ENCODE peak calls at places on chromosomes 5 and 9, in five cellular contexts. One of them, this sample, is unnamed.

GRCh38 chr5:157913575-157913974 is 54.6 kb upstream of the CLINT1 start:
- DNase-seq in naive thymus-derived CD4-positive, alpha-beta T cell: no peak
- DNase-seq in effector memory CD4-positive, alpha-beta T cell: no peak
- DNase-seq in ovary: no peak
- DNase-seq in left lung: no peak
- DNase-seq in this sample: no peak

GRCh38 chr5:80915716-80916115 is 44.4 kb upstream of the RASGRF2 start:
- DNase-seq in naive thymus-derived CD4-positive, alpha-beta T cell: no peak
- DNase-seq in effector memory CD4-positive, alpha-beta T cell: no peak
- DNase-seq in ovary: no peak
- DNase-seq in left lung: no peak
- DNase-seq in this sample: no peak

GRCh38 chr5:94903719-94904118 is 285.2 kb downstream of the SLF1 start:
- DNase-seq in naive thymus-derived CD4-positive, alpha-beta T cell: no peak
- DNase-seq in effector memory CD4-positive, alpha-beta T cell: no peak
- DNase-seq in ovary: no peak
- DNase-seq in left lung: no peak
- DNase-seq in this sample: no peak

GRCh38 chr9:124779368-124780059 is 2.6 kb downstream of the OLFML2A start:
- DNase-seq in naive thymus-derived CD4-positive, alpha-beta T cell: no peak
- DNase-seq in effector memory CD4-positive, alpha-beta T cell: no peak
- DNase-seq in ovary: peak; percentile 78
- DNase-seq in left lung: no peak
- DNase-seq in this sample: no peak

GRCh38 chr9:31471041-31471440 is 913.4 kb upstream of the ACO1 start:
- DNase-seq in naive thymus-derived CD4-positive, alpha-beta T cell: no peak
- DNase-seq in effector memory CD4-positive, alpha-beta T cell: no peak
- DNase-seq in ovary: no peak
- DNase-seq in left lung: no peak
- DNase-seq in this sample: no peak

GRCh38 chr5:7391215-7391614 is 4.7 kb upstream of the ADCY2 start:
- DNase-seq in naive thymus-derived CD4-positive, alpha-beta T cell: no peak
- DNase-seq in effector memory CD4-positive, alpha-beta T cell: no peak
- DNase-seq in ovary: no peak
- DNase-seq in left lung: no peak
- DNase-seq in this sample: no peak

GRCh38 chr5:167934561-167934971 is 356.9 kb upstream of the WWC1 start:
- DNase-seq in naive thymus-derived CD4-positive, alpha-beta T cell: no peak
- DNase-seq in effector memory CD4-positive, alpha-beta T cell: no peak
- DNase-seq in ovary: no peak
- DNase-seq in left lung: no peak
- DNase-seq in this sample: no peak

GRCh38 chr9:19313573-19313972 is 66.5 kb downstream of the RPS6 start:
- DNase-seq in naive thymus-derived CD4-positive, alpha-beta T cell: no peak
- DNase-seq in effector memory CD4-positive, alpha-beta T cell: no peak
- DNase-seq in ovary: no peak
- DNase-seq in left lung: no peak
- DNase-seq in this sample: no peak

GRCh38 chr9:135660407-135660806 is 2.7 kb upstream of the LCN9 start:
- DNase-seq in naive thymus-derived CD4-positive, alpha-beta T cell: no peak
- DNase-seq in effector memory CD4-positive, alpha-beta T cell: no peak
- DNase-seq in ovary: no peak
- DNase-seq in left lung: no peak
- DNase-seq in this sample: no peak

GRCh38 chr9:97694768-97695167 is 2.4 kb downstream of the XPA start:
- DNase-seq in naive thymus-derived CD4-positive, alpha-beta T cell: no peak
- DNase-seq in effector memory CD4-positive, alpha-beta T cell: no peak
- DNase-seq in ovary: no peak
- DNase-seq in left lung: no peak
- DNase-seq in this sample: no peak

GRCh38 chr9:123998970-123999621 is 12.5 kb upstream of the LHX2 start:
- DNase-seq in naive thymus-derived CD4-positive, alpha-beta T cell: no peak
- DNase-seq in effector memory CD4-positive, alpha-beta T cell: no peak
- DNase-seq in ovary: no peak
- DNase-seq in left lung: no peak
- DNase-seq in this sample: no peak

GRCh38 chr9:87867391-87867790 is 15.3 kb upstream of the SPATA31E1 start:
- DNase-seq in naive thymus-derived CD4-positive, alpha-beta T cell: no peak
- DNase-seq in effector memory CD4-positive, alpha-beta T cell: no peak
- DNase-seq in ovary: no peak
- DNase-seq in left lung: no peak
- DNase-seq in this sample: no peak

GRCh38 chr5:72821776-72822175 is 5.3 kb downstream of the TNPO1 start:
- DNase-seq in naive thymus-derived CD4-positive, alpha-beta T cell: no peak
- DNase-seq in effector memory CD4-positive, alpha-beta T cell: no peak
- DNase-seq in ovary: no peak
- DNase-seq in left lung: no peak
- DNase-seq in this sample: no peak

GRCh38 chr5:147081256-147081872 is 153.5 kb upstream of the STK32A start:
- DNase-seq in naive thymus-derived CD4-positive, alpha-beta T cell: no peak
- DNase-seq in effector memory CD4-positive, alpha-beta T cell: no peak
- DNase-seq in ovary: no peak
- DNase-seq in left lung: no peak
- DNase-seq in this sample: no peak

GRCh38 chr5:57184322-57184721 is 10.5 kb downstream of the GPBP1 start:
- DNase-seq in naive thymus-derived CD4-positive, alpha-beta T cell: no peak
- DNase-seq in effector memory CD4-positive, alpha-beta T cell: no peak
- DNase-seq in ovary: no peak
- DNase-seq in left lung: no peak
- DNase-seq in this sample: no peak

GRCh38 chr5:169415351-169415750 is 114.4 kb upstream of the SLIT3 start:
- DNase-seq in naive thymus-derived CD4-positive, alpha-beta T cell: no peak
- DNase-seq in effector memory CD4-positive, alpha-beta T cell: no peak
- DNase-seq in ovary: no peak
- DNase-seq in left lung: no peak
- DNase-seq in this sample: no peak

GRCh38 chr5:73201547-73202513 is 28.8 kb downstream of the TMEM174 start:
- DNase-seq in naive thymus-derived CD4-positive, alpha-beta T cell: peak; percentile 57
- DNase-seq in effector memory CD4-positive, alpha-beta T cell: peak; percentile 45
- DNase-seq in ovary: peak; percentile 69
- DNase-seq in left lung: peak; percentile 93
- DNase-seq in this sample: peak; percentile 62

GRCh38 chr5:38540348-38540747 is 16.1 kb downstream of the LIFR start:
- DNase-seq in naive thymus-derived CD4-positive, alpha-beta T cell: no peak
- DNase-seq in effector memory CD4-positive, alpha-beta T cell: no peak
- DNase-seq in ovary: peak; percentile 35
- DNase-seq in left lung: peak; percentile 72
- DNase-seq in this sample: no peak

GRCh38 chr5:174995827-174996226 is 271.4 kb downstream of the MSX2 start:
- DNase-seq in naive thymus-derived CD4-positive, alpha-beta T cell: no peak
- DNase-seq in effector memory CD4-positive, alpha-beta T cell: no peak
- DNase-seq in ovary: no peak
- DNase-seq in left lung: no peak
- DNase-seq in this sample: no peak

GRCh38 chr9:112032733-112033132 is 136.1 kb downstream of the UGCG start:
- DNase-seq in naive thymus-derived CD4-positive, alpha-beta T cell: no peak
- DNase-seq in effector memory CD4-positive, alpha-beta T cell: no peak
- DNase-seq in ovary: no peak
- DNase-seq in left lung: no peak
- DNase-seq in this sample: no peak

GRCh38 chr5:105885266-105885665 is 1785.5 kb downstream of the EFNA5 start:
- DNase-seq in naive thymus-derived CD4-positive, alpha-beta T cell: no peak
- DNase-seq in effector memory CD4-positive, alpha-beta T cell: no peak
- DNase-seq in ovary: no peak
- DNase-seq in left lung: no peak
- DNase-seq in this sample: no peak

GRCh38 chr9:115633099-115633498 is 515.1 kb upstream of the TNC start:
- DNase-seq in naive thymus-derived CD4-positive, alpha-beta T cell: no peak
- DNase-seq in effector memory CD4-positive, alpha-beta T cell: no peak
- DNase-seq in ovary: no peak
- DNase-seq in left lung: no peak
- DNase-seq in this sample: no peak

GRCh38 chr9:128151343-128152132 is 2.3 kb downstream of the LCN2 start:
- DNase-seq in naive thymus-derived CD4-positive, alpha-beta T cell: no peak
- DNase-seq in effector memory CD4-positive, alpha-beta T cell: no peak
- DNase-seq in ovary: no peak
- DNase-seq in left lung: peak; percentile 44
- DNase-seq in this sample: no peak

GRCh38 chr5:885127-885442 is 7.5 kb downstream of the BRD9 start:
- DNase-seq in naive thymus-derived CD4-positive, alpha-beta T cell: no peak
- DNase-seq in effector memory CD4-positive, alpha-beta T cell: no peak
- DNase-seq in ovary: no peak
- DNase-seq in left lung: no peak
- DNase-seq in this sample: no peak

GRCh38 chr5:39118638-39119037 is 44.4 kb upstream of the RICTOR start:
- DNase-seq in naive thymus-derived CD4-positive, alpha-beta T cell: no peak
- DNase-seq in effector memory CD4-positive, alpha-beta T cell: no peak
- DNase-seq in ovary: no peak
- DNase-seq in left lung: no peak
- DNase-seq in this sample: no peak

GRCh38 chr5:91301459-91301858 is 81.7 kb downstream of the ARRDC3 start:
- DNase-seq in naive thymus-derived CD4-positive, alpha-beta T cell: no peak
- DNase-seq in effector memory CD4-positive, alpha-beta T cell: no peak
- DNase-seq in ovary: no peak
- DNase-seq in left lung: no peak
- DNase-seq in this sample: no peak

GRCh38 chr5:170315154-170315553 is 17.6 kb upstream of the LCP2 start:
- DNase-seq in naive thymus-derived CD4-positive, alpha-beta T cell: no peak
- DNase-seq in effector memory CD4-positive, alpha-beta T cell: no peak
- DNase-seq in ovary: peak; percentile 86
- DNase-seq in left lung: no peak
- DNase-seq in this sample: no peak

GRCh38 chr5:124659798-124660197 is 86.6 kb downstream of the ZNF608 start:
- DNase-seq in naive thymus-derived CD4-positive, alpha-beta T cell: no peak
- DNase-seq in effector memory CD4-positive, alpha-beta T cell: no peak
- DNase-seq in ovary: no peak
- DNase-seq in left lung: no peak
- DNase-seq in this sample: no peak

GRCh38 chr5:77301447-77301878 is 91.0 kb downstream of the PDE8B start:
- DNase-seq in naive thymus-derived CD4-positive, alpha-beta T cell: no peak
- DNase-seq in effector memory CD4-positive, alpha-beta T cell: no peak
- DNase-seq in ovary: no peak
- DNase-seq in left lung: no peak
- DNase-seq in this sample: no peak

GRCh38 chr9:97820373-97820772 is 32.7 kb upstream of the FOXE1 start:
- DNase-seq in naive thymus-derived CD4-positive, alpha-beta T cell: no peak
- DNase-seq in effector memory CD4-positive, alpha-beta T cell: no peak
- DNase-seq in ovary: no peak
- DNase-seq in left lung: no peak
- DNase-seq in this sample: no peak

GRCh38 chr5:139560752-139561654 is at the start of gene UBE2D2:
- DNase-seq in naive thymus-derived CD4-positive, alpha-beta T cell: peak; percentile 97
- DNase-seq in effector memory CD4-positive, alpha-beta T cell: peak; percentile 96
- DNase-seq in ovary: peak; percentile 98
- DNase-seq in left lung: peak; percentile 99
- DNase-seq in this sample: peak; percentile 98

GRCh38 chr5:139562847-139563246 is 1.7 kb downstream of the UBE2D2 start:
- DNase-seq in naive thymus-derived CD4-positive, alpha-beta T cell: no peak
- DNase-seq in effector memory CD4-positive, alpha-beta T cell: no peak
- DNase-seq in ovary: no peak
- DNase-seq in left lung: no peak
- DNase-seq in this sample: no peak

GRCh38 chr5:139565411-139566305 is 4.5 kb downstream of the UBE2D2 start:
- DNase-seq in naive thymus-derived CD4-positive, alpha-beta T cell: peak; percentile 90
- DNase-seq in effector memory CD4-positive, alpha-beta T cell: peak; percentile 29
- DNase-seq in ovary: no peak
- DNase-seq in left lung: no peak
- DNase-seq in this sample: peak; percentile 88

GRCh38 chr5:139557811-139558210 is 3.3 kb upstream of the UBE2D2 start:
- DNase-seq in naive thymus-derived CD4-positive, alpha-beta T cell: no peak
- DNase-seq in effector memory CD4-positive, alpha-beta T cell: no peak
- DNase-seq in ovary: no peak
- DNase-seq in left lung: no peak
- DNase-seq in this sample: no peak

DNA sequence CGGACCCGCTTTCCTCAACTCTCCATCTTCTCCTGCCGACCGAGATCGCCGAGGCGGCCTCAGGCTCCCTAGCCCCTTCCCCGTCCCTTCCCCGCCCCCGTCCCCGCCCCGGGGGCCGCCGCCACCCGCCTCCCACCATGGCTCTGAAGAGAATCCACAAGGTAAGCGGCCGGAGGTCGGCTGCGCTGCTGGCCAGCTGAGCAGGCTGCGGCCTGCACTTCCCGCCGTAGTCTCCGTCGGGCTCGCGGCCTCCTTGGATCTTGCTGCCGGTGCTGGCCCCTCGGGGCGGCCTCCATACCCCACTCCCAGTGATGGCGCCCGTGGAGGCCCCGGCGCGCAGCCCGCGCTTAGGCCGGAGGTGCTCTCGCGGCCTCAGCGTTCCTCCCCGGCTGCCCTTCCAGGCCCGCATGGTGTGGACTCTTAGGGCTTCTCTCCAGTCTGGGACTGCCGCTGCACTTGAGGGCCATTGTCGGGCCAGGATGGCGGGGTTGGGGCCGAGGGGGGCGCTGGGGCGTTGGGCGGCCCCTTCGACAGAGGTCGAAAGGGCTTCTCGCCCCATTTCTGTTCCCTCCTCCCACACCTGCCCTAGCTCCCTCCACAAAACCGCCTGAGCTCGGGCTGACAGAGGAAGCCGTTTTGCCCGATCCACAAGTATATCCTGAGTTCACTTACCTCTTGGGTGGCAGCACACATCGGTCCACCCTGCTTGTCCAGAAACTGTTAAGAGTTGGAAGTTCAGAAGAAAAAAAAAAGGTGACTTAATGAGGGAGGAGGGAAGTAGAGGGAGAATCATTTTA is 714 bp downstream of the UBE2D2 start:
- DNase-seq in naive thymus-derived CD4-positive, alpha-beta T cell: no peak
- DNase-seq in effector memory CD4-positive, alpha-beta T cell: no peak
- DNase-seq in ovary: no peak
- DNase-seq in left lung: peak; percentile 90
- DNase-seq in this sample: no peak
- H3K4me1 ChIP-seq in naive thymus-derived CD4-positive, alpha-beta T cell: peaks cover 34% of the 10 kb centered on the region
- H3K4me1 ChIP-seq in effector memory CD4-positive, alpha-beta T cell: peaks cover 35% of the 10 kb centered on the region
- H3K4me1 ChIP-seq in ovary: peaks cover 12% of the 10 kb centered on the region
- H3K4me1 ChIP-seq in left lung: peaks cover 51% of the 10 kb centered on the region
- H3K4me1 ChIP-seq in this sample: peaks cover 49% of the 10 kb centered on the region

GRCh38 chr9:118669986-118670385 is 699.2 kb downstream of the BRINP1 start:
- DNase-seq in naive thymus-derived CD4-positive, alpha-beta T cell: no peak
- DNase-seq in effector memory CD4-positive, alpha-beta T cell: no peak
- DNase-seq in ovary: no peak
- DNase-seq in left lung: no peak
- DNase-seq in this sample: no peak
- H3K9me3 ChIP-seq in naive thymus-derived CD4-positive, alpha-beta T cell: no peaks in the 10 kb centered on the region
- H3K9me3 ChIP-seq in effector memory CD4-positive, alpha-beta T cell: no peaks in the 10 kb centered on the region
- H3K9me3 ChIP-seq in ovary: no peaks in the 10 kb centered on the region
- H3K9me3 ChIP-seq in left lung: no peaks in the 10 kb centered on the region
- H3K9me3 ChIP-seq in this sample: no peaks in the 10 kb centered on the region

GRCh38 chr5:9066349-9066748 is 479.5 kb downstream of the SEMA5A start:
- DNase-seq in naive thymus-derived CD4-positive, alpha-beta T cell: no peak
- DNase-seq in effector memory CD4-positive, alpha-beta T cell: no peak
- DNase-seq in ovary: no peak
- DNase-seq in left lung: no peak
- DNase-seq in this sample: no peak

GRCh38 chr5:9063615-9064245 is 482.1 kb downstream of the SEMA5A start:
- DNase-seq in naive thymus-derived CD4-positive, alpha-beta T cell: no peak
- DNase-seq in effector memory CD4-positive, alpha-beta T cell: no peak
- DNase-seq in ovary: no peak
- DNase-seq in left lung: no peak
- DNase-seq in this sample: no peak

GRCh38 chr5:9067129-9067528 is 478.7 kb downstream of the SEMA5A start:
- DNase-seq in naive thymus-derived CD4-positive, alpha-beta T cell: no peak
- DNase-seq in effector memory CD4-positive, alpha-beta T cell: no peak
- DNase-seq in ovary: no peak
- DNase-seq in left lung: no peak
- DNase-seq in this sample: no peak

GRCh38 chr5:9069650-9070049 is 476.2 kb downstream of the SEMA5A start:
- DNase-seq in naive thymus-derived CD4-positive, alpha-beta T cell: no peak
- DNase-seq in effector memory CD4-positive, alpha-beta T cell: no peak
- DNase-seq in ovary: no peak
- DNase-seq in left lung: no peak
- DNase-seq in this sample: no peak
- H3K4me1 ChIP-seq in naive thymus-derived CD4-positive, alpha-beta T cell: no peaks in the 10 kb centered on the region
- H3K4me1 ChIP-seq in effector memory CD4-positive, alpha-beta T cell: no peaks in the 10 kb centered on the region
- H3K4me1 ChIP-seq in ovary: no peaks in the 10 kb centered on the region
- H3K4me1 ChIP-seq in left lung: no peaks in the 10 kb centered on the region
- H3K4me1 ChIP-seq in this sample: no peaks in the 10 kb centered on the region

GRCh38 chr5:179316961-179317360 is 28.3 kb downstream of the ADAMTS2 start:
- DNase-seq in naive thymus-derived CD4-positive, alpha-beta T cell: no peak
- DNase-seq in effector memory CD4-positive, alpha-beta T cell: no peak
- DNase-seq in ovary: no peak
- DNase-seq in left lung: no peak
- DNase-seq in this sample: no peak
- H3K9me3 ChIP-seq in naive thymus-derived CD4-positive, alpha-beta T cell: no peaks in the 10 kb centered on the region
- H3K9me3 ChIP-seq in effector memory CD4-positive, alpha-beta T cell: no peaks in the 10 kb centered on the region
- H3K9me3 ChIP-seq in ovary: no peaks in the 10 kb centered on the region
- H3K9me3 ChIP-seq in left lung: no peaks in the 10 kb centered on the region
- H3K9me3 ChIP-seq in this sample: no peaks in the 10 kb centered on the region

This sample was measured in CD8-positive, alpha-beta memory T cell.